ENCODE peak calls at places on chromosomes 7 and 10, in six cellular contexts. One of them, this sample, is unnamed.

GRCh38 chr10:8719971-8720370 is 665.5 kb downstream of the GATA3 start:
- DNase-seq in AG04450: no peak
- DNase-seq in stimulated activated CD4-positive, alpha-beta T cell treated with anti-CD3 and anti-CD28 coated beads, Interleukin-12 subunit alpha, Interleukin-12 subunit beta, amount 100 ng/mL, for 4 hours: no peak
- DNase-seq in GM19239: no peak
- DNase-seq in NCI-H1092: no peak
- DNase-seq in occipital lobe: no peak
- DNase-seq in this sample: no peak

GRCh38 chr7:455110-455928 is 64.3 kb downstream of the PDGFA start:
- DNase-seq in AG04450: no peak
- DNase-seq in GM19239: no peak
- DNase-seq in NCI-H1092: peak
- DNase-seq in stimulated activated CD4-positive, alpha-beta T cell treated with anti-CD3 and anti-CD28 coated beads, Interleukin-12 subunit alpha, Interleukin-12 subunit beta, amount 100 ng/mL, for 4 hours: no peak
- DNase-seq in occipital lobe: no peak
- DNase-seq in this sample: no peak

GRCh38 chr7:55515569-55516279 is 56.6 kb downstream of the VOPP1 start:
- DNase-seq in GM19239: no peak
- DNase-seq in NCI-H1092: no peak
- DNase-seq in occipital lobe: no peak
- DNase-seq in stimulated activated CD4-positive, alpha-beta T cell treated with anti-CD3 and anti-CD28 coated beads, Interleukin-12 subunit alpha, Interleukin-12 subunit beta, amount 100 ng/mL, for 4 hours: no peak
- DNase-seq in AG04450: no peak
- DNase-seq in this sample: peak

GRCh38 chr10:129881641-129882040 is 82.4 kb downstream of the EBF3 start:
- DNase-seq in stimulated activated CD4-positive, alpha-beta T cell treated with anti-CD3 and anti-CD28 coated beads, Interleukin-12 subunit alpha, Interleukin-12 subunit beta, amount 100 ng/mL, for 4 hours: no peak
- DNase-seq in GM19239: no peak
- DNase-seq in occipital lobe: no peak
- DNase-seq in AG04450: no peak
- DNase-seq in NCI-H1092: no peak
- DNase-seq in this sample: no peak

GRCh38 chr7:113392421-113392820 is 274.1 kb upstream of the SMIM30 start:
- DNase-seq in occipital lobe: no peak
- DNase-seq in GM19239: no peak
- DNase-seq in NCI-H1092: peak
- DNase-seq in stimulated activated CD4-positive, alpha-beta T cell treated with anti-CD3 and anti-CD28 coated beads, Interleukin-12 subunit alpha, Interleukin-12 subunit beta, amount 100 ng/mL, for 4 hours: no peak
- DNase-seq in AG04450: no peak
- DNase-seq in this sample: no peak

GRCh38 chr10:17430647-17431355 is 23.6 kb downstream of the ST8SIA6 start:
- DNase-seq in stimulated activated CD4-positive, alpha-beta T cell treated with anti-CD3 and anti-CD28 coated beads, Interleukin-12 subunit alpha, Interleukin-12 subunit beta, amount 100 ng/mL, for 4 hours: peak
- DNase-seq in GM19239: no peak
- DNase-seq in NCI-H1092: no peak
- DNase-seq in occipital lobe: peak
- DNase-seq in AG04450: peak
- DNase-seq in this sample: peak

GRCh38 chr10:103062854-103063642 is 130.0 kb downstream of the NT5C2 start:
- DNase-seq in stimulated activated CD4-positive, alpha-beta T cell treated with anti-CD3 and anti-CD28 coated beads, Interleukin-12 subunit alpha, Interleukin-12 subunit beta, amount 100 ng/mL, for 4 hours: no peak
- DNase-seq in occipital lobe: no peak
- DNase-seq in GM19239: no peak
- DNase-seq in AG04450: no peak
- DNase-seq in NCI-H1092: no peak
- DNase-seq in this sample: peak

GRCh38 chr7:100220833-100221718 is 1.3 kb downstream of the PVRIG start:
- DNase-seq in stimulated activated CD4-positive, alpha-beta T cell treated with anti-CD3 and anti-CD28 coated beads, Interleukin-12 subunit alpha, Interleukin-12 subunit beta, amount 100 ng/mL, for 4 hours: peak
- DNase-seq in GM19239: peak
- DNase-seq in NCI-H1092: no peak
- DNase-seq in AG04450: no peak
- DNase-seq in occipital lobe: no peak
- DNase-seq in this sample: no peak

GRCh38 chr7:90387470-90388240 is 15.6 kb upstream of the CLDN12 start:
- DNase-seq in stimulated activated CD4-positive, alpha-beta T cell treated with anti-CD3 and anti-CD28 coated beads, Interleukin-12 subunit alpha, Interleukin-12 subunit beta, amount 100 ng/mL, for 4 hours: no peak
- DNase-seq in AG04450: no peak
- DNase-seq in NCI-H1092: no peak
- DNase-seq in GM19239: no peak
- DNase-seq in occipital lobe: no peak
- DNase-seq in this sample: no peak

This sample was measured in Ammon's horn.